ENCODE peak calls at places on chromosome 14, in eight cellular contexts. Z is fibroblast of lung; S is CD8-positive, alpha-beta T cell; F is MM.1S; K is fibroblast of pulmonary artery; T is AG04449; N is transverse colon; Y is IMR-90. X is an unnamed sample.
A peak's percentile ranks its signal among the peaks of the same experiment; 100 is the strongest.

GRCh38 chr14:24908592-24909236 is 141.2 kb downstream of the STXBP6 start:
- DNase-seq in Y (no peak), S (no peak), F (no peak), Z (no peak), N (no peak), T (no peak), K (no peak), X (no peak)

GRCh38 chr14:79840068-79840467 is 371.2 kb downstream of the DIO2 start:
- DNase-seq in F (no peak), K (no peak), Y (no peak), S (no peak), Z (no peak), T (no peak), N (no peak), X (no peak)

GRCh38 chr14:60933920-60934655 is 46.8 kb downstream of the TRMT5 start:
- DNase-seq in S (no peak), Y (no peak), Z (no peak), F (no peak), K (no peak), N (no peak), T (no peak), X (no peak)

GRCh38 chr14:105472496-105472991 is 2.1 kb upstream of the CRIP2 start:
- DNase-seq in K (no peak), T (no peak), F (no peak), S (no peak), N (no peak), Y (no peak), Z (no peak), X (no peak)

GRCh38 chr14:56580317-56580711 is 716 bp downstream of the TMEM260 start:
- DNase-seq in F (no peak), N (no peak), Z (no peak), K (no peak), T (no peak), S (no peak), Y (no peak), X (no peak)

GRCh38 chr14:101480747-101481530 is 80.4 kb upstream of the DIO3 start:
- DNase-seq in F (no peak), Y (peak; percentile 82), S (no peak), K (peak; percentile 56), Z (peak; percentile 83), T (no peak), N (peak; percentile 6), X (no peak)

GRCh38 chr14:25150934-25151790 is 101.2 kb upstream of the STXBP6 start:
- DNase-seq in K (peak; percentile 75), S (no peak), Z (peak; percentile 77), T (peak; percentile 34), F (peak; percentile 42), Y (peak; percentile 71), N (no peak), X (no peak)

GRCh38 chr14:36747411-36748184 is 85.9 kb downstream of the PAX9 start:
- DNase-seq in S (no peak), Z (no peak), K (peak; percentile 0), F (no peak), T (no peak), Y (no peak), N (no peak), X (no peak)

GRCh38 chr14:38079268-38079667 is 128.4 kb upstream of the SSTR1 start:
- DNase-seq in S (no peak), Z (peak; percentile 42), T (peak; percentile 33), N (no peak), K (no peak), Y (peak; percentile 43), F (no peak), X (peak; percentile 54)

GRCh38 chr14:55707365-55707804 is 127.4 kb downstream of the KTN1 start:
- DNase-seq in K (peak; percentile 77), S (no peak), N (no peak), Y (peak; percentile 76), Z (peak; percentile 76), T (peak; percentile 23), F (no peak), X (no peak)

GRCh38 chr14:69775012-69775411 is 8.1 kb downstream of the SRSF5 start:
- DNase-seq in N (no peak), S (no peak), K (no peak), Y (no peak), F (no peak), Z (no peak), T (no peak), X (no peak)

GRCh38 chr14:32938719-32939253 is at the start of gene NPAS3:
- DNase-seq in S (no peak), F (no peak), T (no peak), N (no peak), K (no peak), Z (no peak), Y (no peak), X (no peak)

GRCh38 chr14:39203659-39204606 is 28.9 kb downstream of the PNN start:
- DNase-seq in Z (no peak), F (no peak), Y (no peak), T (no peak), S (no peak), N (peak; percentile 83), K (no peak), X (no peak)

GRCh38 chr14:91731986-91732385 is at the start of gene CATSPERB:
- DNase-seq in Y (no peak), Z (no peak), T (no peak), S (no peak), N (no peak), K (no peak), F (no peak), X (no peak)

GRCh38 chr14:40887912-40888311 is 718.8 kb upstream of the LRFN5 start:
- DNase-seq in Z (no peak), Y (no peak), K (no peak), N (no peak), S (no peak), T (no peak), F (no peak), X (no peak)

GRCh38 chr14:93044116-93044515 is 71.6 kb downstream of the ITPK1 start:
- DNase-seq in Z (no peak), S (no peak), N (no peak), F (no peak), T (no peak), K (no peak), Y (no peak), X (no peak)

GRCh38 chr14:81245771-81246170 is 25.0 kb upstream of the GTF2A1 start:
- DNase-seq in N (no peak), S (no peak), Z (no peak), F (no peak), Y (no peak), T (no peak), K (no peak), X (peak; percentile 30)

GRCh38 chr14:57699947-57700346 is 165.9 kb downstream of the SLC35F4 start:
- DNase-seq in K (no peak), T (no peak), Z (no peak), F (no peak), N (no peak), Y (no peak), S (no peak), X (no peak)

DNA sequence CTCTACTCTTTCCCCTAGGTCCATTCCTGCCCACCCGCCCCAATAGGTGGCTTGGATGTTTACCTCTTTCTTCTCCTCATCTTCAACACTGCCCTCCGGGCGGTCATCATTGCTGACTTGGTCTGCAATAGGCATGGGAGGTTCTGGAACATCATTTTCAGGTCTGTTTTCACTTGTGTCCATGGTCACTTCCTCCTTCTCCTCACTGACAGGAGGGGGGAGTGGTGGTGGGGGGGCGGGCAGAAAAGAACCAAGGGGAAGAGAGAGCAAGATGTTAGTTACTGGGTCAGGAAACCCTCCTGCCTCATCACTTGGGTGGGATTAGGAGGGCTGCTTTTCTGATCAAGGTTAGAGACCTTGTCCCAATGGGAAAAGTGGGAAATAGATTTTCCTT is 12.1 kb upstream of the CDH24 start:
- DNase-seq in Z (no peak), S (no peak), Y (no peak), T (no peak), N (no peak), K (no peak), F (no peak), X (no peak)
- H3K4me3 ChIP-seq in Z (peak overlapping the region; percentile 45), S (no peak overlapping the region), Y (no peak overlapping the region), T (peak overlapping the region; percentile 26), N (no peak overlapping the region), K (no peak overlapping the region), F (no peak overlapping the region), X (no peak overlapping the region)

GRCh38 chr14:87712386-87713113 is 280.4 kb downstream of the GALC start:
- DNase-seq in S (no peak), N (no peak), F (no peak), Z (no peak), T (no peak), K (no peak), Y (no peak), X (no peak)
- TF ChIP-seq CTCF in S (no peak), N (no peak), F (no peak), Z (no peak), T (no peak), K (no peak), Y (no peak), X (no peak)

GRCh38 chr14:72510566-72510965 is 383.3 kb downstream of the DPF3 start:
- DNase-seq in N (no peak), T (no peak), Y (no peak), S (no peak), K (no peak), Z (no peak), F (no peak), X (no peak)
- H3K4me3 ChIP-seq in N (no peak overlapping the region), T (no peak overlapping the region), Y (no peak overlapping the region), S (no peak overlapping the region), K (no peak overlapping the region), Z (no peak overlapping the region), F (no peak overlapping the region), X (no peak overlapping the region)

GRCh38 chr14:31766315-31766892 is 205.2 kb downstream of the NUBPL start:
- DNase-seq in Y (no peak), Z (no peak), K (no peak), N (no peak), T (no peak), F (no peak), S (no peak), X (no peak)
- TF ChIP-seq CTCF in Y (no peak), Z (no peak), K (no peak), N (no peak), T (no peak), F (no peak), S (no peak), X (no peak)

GRCh38 chr14:99981806-99982205 is 83.4 kb upstream of the EVL start:
- DNase-seq in Y (no peak), Z (no peak), T (no peak), F (no peak), N (no peak), S (no peak), K (no peak), X (no peak)

GRCh38 chr14:99983251-99984012 is 81.8 kb upstream of the EVL start:
- DNase-seq in Y (no peak), S (no peak), N (no peak), T (no peak), Z (no peak), K (no peak), F (no peak), X (no peak)

GRCh38 chr14:99980299-99980698 is 84.9 kb upstream of the EVL start:
- DNase-seq in S (no peak), Y (no peak), T (no peak), K (no peak), F (no peak), N (no peak), Z (no peak), X (no peak)

GRCh38 chr14:99986416-99986815 is 78.8 kb upstream of the EVL start:
- DNase-seq in T (peak; percentile 67), F (no peak), Y (peak; percentile 80), K (no peak), N (no peak), Z (peak; percentile 52), S (no peak), X (peak; percentile 75)

GRCh38 chr14:99982449-99983250 is 82.6 kb upstream of the EVL start:
- DNase-seq in F (peak; percentile 44), T (no peak), S (peak; percentile 65), K (peak; percentile 81), Z (peak; percentile 79), Y (peak; percentile 74), N (peak; percentile 53), X (no peak)
- H3K4me3 ChIP-seq in F (no peak overlapping the region), T (no peak overlapping the region), S (no peak overlapping the region), K (no peak overlapping the region), Z (no peak overlapping the region), Y (no peak overlapping the region), N (no peak overlapping the region), X (no peak overlapping the region)